ENCODE peak calls at places on chromosomes 7 and 10, in six cellular contexts. One of them, this sample, is unnamed.

GRCh38 chr10:19200211-19200610 is 151.6 kb downstream of the MALRD1 start:
- DNase-seq in neuronal stem cell: no peak
- DNase-seq in aorta: no peak
- DNase-seq in MM.1S: no peak
- DNase-seq in effector memory CD4-positive, alpha-beta T cell: no peak
- DNase-seq in naive thymus-derived CD4-positive, alpha-beta T cell: no peak
- DNase-seq in this sample: no peak

GRCh38 chr7:4849390-4849789 is 12.4 kb downstream of the PAPOLB start:
- DNase-seq in aorta: no peak
- DNase-seq in MM.1S: peak; percentile 33
- DNase-seq in effector memory CD4-positive, alpha-beta T cell: no peak
- DNase-seq in neuronal stem cell: no peak
- DNase-seq in naive thymus-derived CD4-positive, alpha-beta T cell: peak; percentile 24
- DNase-seq in this sample: peak; percentile 42

GRCh38 chr10:122999347-122999746 is 9.2 kb downstream of the IKZF5 start:
- DNase-seq in MM.1S: no peak
- DNase-seq in effector memory CD4-positive, alpha-beta T cell: no peak
- DNase-seq in aorta: no peak
- DNase-seq in neuronal stem cell: no peak
- DNase-seq in naive thymus-derived CD4-positive, alpha-beta T cell: no peak
- DNase-seq in this sample: peak; percentile 26

GRCh38 chr7:1532456-1533254 is 2.2 kb downstream of the MAFK start:
- DNase-seq in MM.1S: no peak
- DNase-seq in naive thymus-derived CD4-positive, alpha-beta T cell: peak; percentile 59
- DNase-seq in aorta: peak; percentile 92
- DNase-seq in neuronal stem cell: no peak
- DNase-seq in effector memory CD4-positive, alpha-beta T cell: peak; percentile 38
- DNase-seq in this sample: peak; percentile 50

GRCh38 chr10:96491303-96491702 is 22.4 kb downstream of the TLL2 start:
- DNase-seq in MM.1S: no peak
- DNase-seq in effector memory CD4-positive, alpha-beta T cell: no peak
- DNase-seq in aorta: no peak
- DNase-seq in naive thymus-derived CD4-positive, alpha-beta T cell: no peak
- DNase-seq in neuronal stem cell: no peak
- DNase-seq in this sample: no peak

GRCh38 chr10:29471483-29471859 is 163.3 kb downstream of the SVIL start:
- DNase-seq in naive thymus-derived CD4-positive, alpha-beta T cell: no peak
- DNase-seq in effector memory CD4-positive, alpha-beta T cell: no peak
- DNase-seq in MM.1S: no peak
- DNase-seq in aorta: no peak
- DNase-seq in neuronal stem cell: no peak
- DNase-seq in this sample: no peak

GRCh38 chr7:24328050-24328449 is 44.1 kb downstream of the NPY start:
- DNase-seq in aorta: no peak
- DNase-seq in naive thymus-derived CD4-positive, alpha-beta T cell: no peak
- DNase-seq in neuronal stem cell: no peak
- DNase-seq in effector memory CD4-positive, alpha-beta T cell: no peak
- DNase-seq in MM.1S: no peak
- DNase-seq in this sample: no peak

GRCh38 chr10:45555789-45556188 is 116.8 kb downstream of the ZFAND4 start:
- DNase-seq in effector memory CD4-positive, alpha-beta T cell: no peak
- DNase-seq in neuronal stem cell: no peak
- DNase-seq in MM.1S: no peak
- DNase-seq in aorta: no peak
- DNase-seq in naive thymus-derived CD4-positive, alpha-beta T cell: no peak
- DNase-seq in this sample: no peak

GRCh38 chr7:134699871-134700270 is 53.2 kb downstream of the BPGM start:
- DNase-seq in effector memory CD4-positive, alpha-beta T cell: no peak
- DNase-seq in naive thymus-derived CD4-positive, alpha-beta T cell: no peak
- DNase-seq in MM.1S: no peak
- DNase-seq in aorta: no peak
- DNase-seq in neuronal stem cell: no peak
- DNase-seq in this sample: no peak

GRCh38 chr10:103676851-103677417 is 178.4 kb downstream of the SH3PXD2A start:
- DNase-seq in effector memory CD4-positive, alpha-beta T cell: no peak
- DNase-seq in neuronal stem cell: no peak
- DNase-seq in naive thymus-derived CD4-positive, alpha-beta T cell: no peak
- DNase-seq in aorta: no peak
- DNase-seq in MM.1S: no peak
- DNase-seq in this sample: no peak

GRCh38 chr7:116075351-116076145 is 45.0 kb upstream of the TFEC start:
- DNase-seq in neuronal stem cell: no peak
- DNase-seq in aorta: peak; percentile 61
- DNase-seq in effector memory CD4-positive, alpha-beta T cell: no peak
- DNase-seq in naive thymus-derived CD4-positive, alpha-beta T cell: no peak
- DNase-seq in MM.1S: no peak
- DNase-seq in this sample: no peak

GRCh38 chr7:106260136-106260561 is 24.6 kb downstream of the NAMPT start:
- DNase-seq in naive thymus-derived CD4-positive, alpha-beta T cell: no peak
- DNase-seq in MM.1S: peak; percentile 78
- DNase-seq in aorta: no peak
- DNase-seq in effector memory CD4-positive, alpha-beta T cell: no peak
- DNase-seq in neuronal stem cell: no peak
- DNase-seq in this sample: peak; percentile 42

GRCh38 chr7:33744293-33744692 is 161.0 kb upstream of the BMPER start:
- DNase-seq in neuronal stem cell: no peak
- DNase-seq in aorta: no peak
- DNase-seq in naive thymus-derived CD4-positive, alpha-beta T cell: no peak
- DNase-seq in effector memory CD4-positive, alpha-beta T cell: no peak
- DNase-seq in MM.1S: peak; percentile 41
- DNase-seq in this sample: peak; percentile 32

GRCh38 chr10:129853236-129853946 is 110.7 kb downstream of the EBF3 start:
- DNase-seq in effector memory CD4-positive, alpha-beta T cell: no peak
- DNase-seq in naive thymus-derived CD4-positive, alpha-beta T cell: no peak
- DNase-seq in MM.1S: no peak
- DNase-seq in neuronal stem cell: no peak
- DNase-seq in aorta: no peak
- DNase-seq in this sample: no peak

GRCh38 chr10:129583831-129584230 is 116.8 kb downstream of the MGMT start:
- DNase-seq in MM.1S: no peak
- DNase-seq in neuronal stem cell: no peak
- DNase-seq in aorta: no peak
- DNase-seq in effector memory CD4-positive, alpha-beta T cell: no peak
- DNase-seq in naive thymus-derived CD4-positive, alpha-beta T cell: no peak
- DNase-seq in this sample: no peak

GRCh38 chr7:119963654-119964053 is 309.3 kb upstream of the KCND2 start:
- DNase-seq in MM.1S: peak; percentile 82
- DNase-seq in aorta: no peak
- DNase-seq in effector memory CD4-positive, alpha-beta T cell: no peak
- DNase-seq in naive thymus-derived CD4-positive, alpha-beta T cell: no peak
- DNase-seq in neuronal stem cell: no peak
- DNase-seq in this sample: no peak

GRCh38 chr10:133356953-133357292 is 896 bp downstream of the FUOM start:
- DNase-seq in naive thymus-derived CD4-positive, alpha-beta T cell: no peak
- DNase-seq in neuronal stem cell: no peak
- DNase-seq in aorta: no peak
- DNase-seq in MM.1S: no peak
- DNase-seq in effector memory CD4-positive, alpha-beta T cell: no peak
- DNase-seq in this sample: no peak

GRCh38 chr7:64541438-64542359 is 21.2 kb downstream of the ZNF680 start:
- DNase-seq in aorta: peak; percentile 81
- DNase-seq in effector memory CD4-positive, alpha-beta T cell: no peak
- DNase-seq in neuronal stem cell: no peak
- DNase-seq in naive thymus-derived CD4-positive, alpha-beta T cell: no peak
- DNase-seq in MM.1S: no peak
- DNase-seq in this sample: no peak

GRCh38 chr7:151125459-151125834 is 39.2 kb downstream of the AGAP3 start:
- DNase-seq in neuronal stem cell: peak; percentile 82
- DNase-seq in aorta: no peak
- DNase-seq in effector memory CD4-positive, alpha-beta T cell: no peak
- DNase-seq in naive thymus-derived CD4-positive, alpha-beta T cell: no peak
- DNase-seq in MM.1S: no peak
- DNase-seq in this sample: no peak

GRCh38 chr7:124106575-124106974 is 73.7 kb upstream of the TMEM229A start:
- DNase-seq in aorta: no peak
- DNase-seq in naive thymus-derived CD4-positive, alpha-beta T cell: no peak
- DNase-seq in MM.1S: no peak
- DNase-seq in neuronal stem cell: no peak
- DNase-seq in effector memory CD4-positive, alpha-beta T cell: no peak
- DNase-seq in this sample: no peak

GRCh38 chr10:125721035-125721434 is 1.5 kb downstream of the EDRF1 start:
- DNase-seq in MM.1S: peak; percentile 62
- DNase-seq in neuronal stem cell: no peak
- DNase-seq in effector memory CD4-positive, alpha-beta T cell: no peak
- DNase-seq in aorta: no peak
- DNase-seq in naive thymus-derived CD4-positive, alpha-beta T cell: no peak
- DNase-seq in this sample: peak; percentile 82

GRCh38 chr10:127922675-127923366 is 15.9 kb downstream of the PTPRE start:
- DNase-seq in neuronal stem cell: no peak
- DNase-seq in aorta: peak; percentile 93
- DNase-seq in MM.1S: no peak
- DNase-seq in naive thymus-derived CD4-positive, alpha-beta T cell: no peak
- DNase-seq in effector memory CD4-positive, alpha-beta T cell: no peak
- DNase-seq in this sample: no peak

GRCh38 chr10:23367896-23368685 is 23.5 kb upstream of the C10orf67 start:
- DNase-seq in neuronal stem cell: no peak
- DNase-seq in MM.1S: no peak
- DNase-seq in naive thymus-derived CD4-positive, alpha-beta T cell: no peak
- DNase-seq in effector memory CD4-positive, alpha-beta T cell: no peak
- DNase-seq in aorta: no peak
- DNase-seq in this sample: no peak
- H3K4me3 ChIP-seq in neuronal stem cell: no peak overlapping the region
- H3K4me3 ChIP-seq in MM.1S: no peak overlapping the region
- H3K4me3 ChIP-seq in naive thymus-derived CD4-positive, alpha-beta T cell: peak overlapping the region; percentile 20
- H3K4me3 ChIP-seq in effector memory CD4-positive, alpha-beta T cell: no peak overlapping the region
- H3K4me3 ChIP-seq in aorta: no peak overlapping the region
- H3K4me3 ChIP-seq in this sample: no peak overlapping the region

DNA sequence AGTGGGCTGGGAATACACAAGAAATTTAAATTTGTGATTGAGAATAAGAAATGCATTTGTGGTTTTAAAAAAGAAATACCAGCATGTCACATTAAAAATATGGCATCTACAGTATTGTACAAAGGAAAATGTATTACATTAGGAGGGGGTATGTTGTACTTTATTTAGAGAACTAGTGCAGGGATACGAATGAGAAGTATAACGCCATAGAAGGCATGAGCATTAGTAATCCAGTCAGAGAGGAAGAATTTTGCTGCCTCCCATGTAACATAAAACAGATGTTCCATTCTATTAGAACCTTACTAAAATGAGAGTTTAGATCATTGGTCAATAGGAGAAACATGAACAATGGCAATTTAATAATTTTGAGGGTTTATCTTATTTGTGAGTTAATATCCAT is 182.2 kb downstream of the ADK start:
- DNase-seq in naive thymus-derived CD4-positive, alpha-beta T cell: no peak
- DNase-seq in effector memory CD4-positive, alpha-beta T cell: no peak
- DNase-seq in aorta: no peak
- DNase-seq in neuronal stem cell: no peak
- DNase-seq in MM.1S: no peak
- DNase-seq in this sample: no peak
- H3K4me3 ChIP-seq in naive thymus-derived CD4-positive, alpha-beta T cell: no peak overlapping the region
- H3K4me3 ChIP-seq in effector memory CD4-positive, alpha-beta T cell: no peak overlapping the region
- H3K4me3 ChIP-seq in aorta: no peak overlapping the region
- H3K4me3 ChIP-seq in neuronal stem cell: no peak overlapping the region
- H3K4me3 ChIP-seq in MM.1S: no peak overlapping the region
- H3K4me3 ChIP-seq in this sample: no peak overlapping the region

GRCh38 chr7:47573758-47574472 is 8.0 kb downstream of the TNS3 start:
- DNase-seq in neuronal stem cell: no peak
- DNase-seq in aorta: no peak
- DNase-seq in effector memory CD4-positive, alpha-beta T cell: no peak
- DNase-seq in MM.1S: no peak
- DNase-seq in naive thymus-derived CD4-positive, alpha-beta T cell: no peak
- DNase-seq in this sample: no peak
- H3K4me3 ChIP-seq in neuronal stem cell: no peak overlapping the region
- H3K4me3 ChIP-seq in aorta: no peak overlapping the region
- H3K4me3 ChIP-seq in effector memory CD4-positive, alpha-beta T cell: no peak overlapping the region
- H3K4me3 ChIP-seq in MM.1S: peak overlapping the region; percentile 35
- H3K4me3 ChIP-seq in naive thymus-derived CD4-positive, alpha-beta T cell: no peak overlapping the region
- H3K4me3 ChIP-seq in this sample: no peak overlapping the region

GRCh38 chr10:74650613-74651012 is 175.8 kb upstream of the KAT6B start:
- DNase-seq in naive thymus-derived CD4-positive, alpha-beta T cell: no peak
- DNase-seq in MM.1S: no peak
- DNase-seq in effector memory CD4-positive, alpha-beta T cell: no peak
- DNase-seq in aorta: no peak
- DNase-seq in neuronal stem cell: no peak
- DNase-seq in this sample: no peak

GRCh38 chr10:74641659-74642058 is 184.7 kb upstream of the KAT6B start:
- DNase-seq in effector memory CD4-positive, alpha-beta T cell: no peak
- DNase-seq in aorta: no peak
- DNase-seq in naive thymus-derived CD4-positive, alpha-beta T cell: no peak
- DNase-seq in neuronal stem cell: no peak
- DNase-seq in MM.1S: no peak
- DNase-seq in this sample: no peak

GRCh38 chr10:74642901-74643585 is 183.4 kb upstream of the KAT6B start:
- DNase-seq in effector memory CD4-positive, alpha-beta T cell: no peak
- DNase-seq in naive thymus-derived CD4-positive, alpha-beta T cell: no peak
- DNase-seq in neuronal stem cell: no peak
- DNase-seq in MM.1S: no peak
- DNase-seq in aorta: no peak
- DNase-seq in this sample: no peak

GRCh38 chr10:74643586-74643956 is 182.8 kb upstream of the KAT6B start:
- DNase-seq in MM.1S: no peak
- DNase-seq in aorta: no peak
- DNase-seq in neuronal stem cell: no peak
- DNase-seq in effector memory CD4-positive, alpha-beta T cell: no peak
- DNase-seq in naive thymus-derived CD4-positive, alpha-beta T cell: no peak
- DNase-seq in this sample: no peak

GRCh38 chr10:74645681-74646080 is 180.7 kb upstream of the KAT6B start:
- DNase-seq in MM.1S: no peak
- DNase-seq in neuronal stem cell: no peak
- DNase-seq in aorta: no peak
- DNase-seq in effector memory CD4-positive, alpha-beta T cell: no peak
- DNase-seq in naive thymus-derived CD4-positive, alpha-beta T cell: no peak
- DNase-seq in this sample: no peak
- H3K4me3 ChIP-seq in MM.1S: no peak overlapping the region
- H3K4me3 ChIP-seq in neuronal stem cell: no peak overlapping the region
- H3K4me3 ChIP-seq in aorta: no peak overlapping the region
- H3K4me3 ChIP-seq in effector memory CD4-positive, alpha-beta T cell: no peak overlapping the region
- H3K4me3 ChIP-seq in naive thymus-derived CD4-positive, alpha-beta T cell: no peak overlapping the region
- H3K4me3 ChIP-seq in this sample: no peak overlapping the region

GRCh38 chr7:148095066-148095465 is 495.5 kb upstream of the C7orf33 start:
- DNase-seq in effector memory CD4-positive, alpha-beta T cell: no peak
- DNase-seq in naive thymus-derived CD4-positive, alpha-beta T cell: no peak
- DNase-seq in MM.1S: no peak
- DNase-seq in aorta: no peak
- DNase-seq in neuronal stem cell: no peak
- DNase-seq in this sample: no peak

DNA sequence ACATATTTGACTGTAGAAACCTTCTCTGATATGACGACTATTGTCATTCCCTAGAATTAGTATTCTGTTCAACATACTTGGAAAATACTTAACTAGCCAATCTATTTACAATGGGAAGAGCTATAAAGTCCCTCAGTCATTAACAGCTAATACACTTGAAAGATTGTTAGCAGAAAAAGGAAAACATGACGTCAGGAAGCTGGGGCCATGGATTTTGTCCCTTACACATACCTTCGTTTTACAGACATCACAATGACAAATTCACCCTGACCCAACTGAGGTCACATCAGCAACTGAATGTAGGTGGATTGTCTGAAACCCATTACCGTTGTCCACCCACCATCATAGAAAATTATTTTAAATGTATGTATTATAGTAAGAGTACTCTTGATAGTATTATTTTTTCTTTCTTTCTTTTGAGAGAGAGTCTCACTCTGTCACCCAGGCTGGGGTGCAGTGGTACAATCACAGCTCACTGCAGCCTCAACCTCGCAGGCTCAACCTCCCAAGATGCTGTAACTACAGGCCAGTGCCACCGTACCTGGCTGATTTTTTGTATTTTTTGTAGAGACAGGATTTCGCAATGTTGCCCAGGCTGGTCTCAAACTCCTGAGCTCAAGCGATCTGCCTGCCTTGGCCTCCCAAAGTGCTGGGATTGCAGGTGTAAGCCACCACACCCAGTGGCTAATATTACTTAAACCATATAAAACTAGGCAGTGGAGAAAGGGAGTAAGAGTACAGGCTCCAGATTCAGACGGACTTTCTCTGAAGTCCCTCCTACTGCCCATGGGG is 497.0 kb upstream of the C7orf33 start:
- DNase-seq in MM.1S: no peak
- DNase-seq in neuronal stem cell: no peak
- DNase-seq in naive thymus-derived CD4-positive, alpha-beta T cell: no peak
- DNase-seq in aorta: no peak
- DNase-seq in effector memory CD4-positive, alpha-beta T cell: no peak
- DNase-seq in this sample: no peak
- H3K4me3 ChIP-seq in MM.1S: no peak overlapping the region
- H3K4me3 ChIP-seq in neuronal stem cell: no peak overlapping the region
- H3K4me3 ChIP-seq in naive thymus-derived CD4-positive, alpha-beta T cell: no peak overlapping the region
- H3K4me3 ChIP-seq in aorta: no peak overlapping the region
- H3K4me3 ChIP-seq in effector memory CD4-positive, alpha-beta T cell: no peak overlapping the region
- H3K4me3 ChIP-seq in this sample: no peak overlapping the region